ENCODE peak calls at places on chromosomes 16 and 17, in four cellular contexts. A, W, R and U are unnamed samples.

GRCh38 chr16:14529010-14529669 is 100.9 kb downstream of the PARN start:
- DNase-seq in A (peak; percentile 83), W (peak; percentile 37), R (peak; percentile 81), U (peak; percentile 46)

GRCh38 chr16:19005561-19006445 is 22.1 kb downstream of the TMC7 start:
- DNase-seq in A (no peak), W (peak; percentile 32), R (peak; percentile 49), U (peak; percentile 86)

GRCh38 chr17:83173180-83173996 is 94.0 kb downstream of the METRNL start:
- DNase-seq in A (no peak), W (peak; percentile 11), R (no peak), U (no peak)

GRCh38 chr17:50283714-50284432 is 9.6 kb downstream of the TMEM92 start:
- DNase-seq in A (no peak), W (no peak), R (no peak), U (no peak)

GRCh38 chr17:1724869-1725641 is 551 bp downstream of the WDR81 start:
- DNase-seq in A (no peak), W (no peak), R (no peak), U (no peak)

GRCh38 chr17:16100737-16101400 is 101.2 kb downstream of the TTC19 start:
- DNase-seq in A (no peak), W (no peak), R (no peak), U (no peak)

GRCh38 chr16:22070361-22071351 is 21.7 kb upstream of the VWA3A start:
- DNase-seq in A (no peak), W (no peak), R (no peak), U (no peak)

GRCh38 chr17:5561736-5562135 is 22.6 kb downstream of the NLRP1 start:
- DNase-seq in A (no peak), W (no peak), R (no peak), U (no peak)

GRCh38 chr16:20181386-20181785 is 107.7 kb upstream of the GPR139 start:
- DNase-seq in A (no peak), W (no peak), R (no peak), U (no peak)

GRCh38 chr16:89707695-89708094 is 6.2 kb upstream of the SPATA2L start:
- DNase-seq in A (no peak), W (no peak), R (no peak), U (no peak)

GRCh38 chr16:58651965-58652348 is 22.3 kb upstream of the CNOT1 start:
- DNase-seq in A (no peak), W (no peak), R (no peak), U (no peak)

GRCh38 chr16:12220721-12221120 is 244.2 kb downstream of the SNX29 start:
- DNase-seq in A (no peak), W (no peak), R (no peak), U (no peak)

GRCh38 chr17:50946891-50947843 is 81.0 kb upstream of the TOB1 start:
- DNase-seq in A (no peak), W (peak; percentile 6), R (no peak), U (no peak)

GRCh38 chr16:50690177-50690576 is 3.2 kb upstream of the NOD2 start:
- DNase-seq in A (no peak), W (no peak), R (no peak), U (no peak)

GRCh38 chr17:80678621-80679020 is 134.0 kb downstream of the RPTOR start:
- DNase-seq in A (peak; percentile 46), W (no peak), R (no peak), U (peak; percentile 10)

GRCh38 chr17:52155301-52155700 is 3.2 kb downstream of the CA10 start:
- DNase-seq in A (no peak), W (no peak), R (no peak), U (no peak)

GRCh38 chr16:4384497-4384896 is 12.8 kb downstream of the VASN start:
- DNase-seq in A (no peak), W (peak; percentile 69), R (no peak), U (no peak)

GRCh38 chr16:4475880-4476790 is at the start of gene HMOX2:
- DNase-seq in A (no peak), W (peak; percentile 86), R (peak; percentile 90), U (peak; percentile 87)

GRCh38 chr17:55285340-55286301 is 20.9 kb downstream of the HLF start:
- DNase-seq in A (no peak), W (peak; percentile 89), R (peak; percentile 94), U (no peak)

GRCh38 chr16:29315046-29315445 is 91.5 kb downstream of the NPIPB11 start:
- DNase-seq in A (no peak), W (no peak), R (no peak), U (no peak)

GRCh38 chr17:49715221-49715620 is 7.5 kb upstream of the SLC35B1 start:
- DNase-seq in A (no peak), W (no peak), R (no peak), U (no peak)

GRCh38 chr17:57946798-57947358 is 8.3 kb downstream of the CUEDC1 start:
- DNase-seq in A (peak; percentile 55), W (no peak), R (peak; percentile 57), U (no peak)

GRCh38 chr16:85555549-85556455 is 57.3 kb upstream of the GSE1 start:
- DNase-seq in A (no peak), W (no peak), R (peak; percentile 73), U (no peak)

GRCh38 chr17:62895650-62896301 is 70.3 kb upstream of the TANC2 start:
- DNase-seq in A (no peak), W (no peak), R (no peak), U (no peak)

GRCh38 chr16:1094124-1094479 is 1.9 kb downstream of the C1QTNF8 start:
- DNase-seq in A (no peak), W (no peak), R (no peak), U (no peak)

GRCh38 chr17:65627108-65627507 is 65.7 kb upstream of the AXIN2 start:
- DNase-seq in A (no peak), W (no peak), R (no peak), U (no peak)

GRCh38 chr16:88737298-88738166 is 31.2 kb downstream of the CTU2 start:
- DNase-seq in A (peak; percentile 29), W (peak; percentile 55), R (peak; percentile 42), U (peak; percentile 2)

GRCh38 chr17:70535986-70536385 is 366.7 kb downstream of the KCNJ2 start:
- DNase-seq in A (no peak), W (no peak), R (no peak), U (no peak)

GRCh38 chr17:82055965-82056728 is 4.4 kb downstream of the GPS1 start:
- DNase-seq in A (no peak), W (no peak), R (no peak), U (no peak)

GRCh38 chr17:9729034-9729650 is 62.2 kb downstream of the DHRS7C start:
- DNase-seq in A (no peak), W (no peak), R (no peak), U (no peak)

GRCh38 chr17:42509409-42509808 is 26.6 kb upstream of the NAGLU start:
- DNase-seq in A (no peak), W (no peak), R (no peak), U (no peak)

GRCh38 chr16:8342276-8342675 is 248.0 kb downstream of the TMEM114 start:
- DNase-seq in A (no peak), W (no peak), R (no peak), U (no peak)

GRCh38 chr17:15185625-15185991 is 79.5 kb downstream of the PMP22 start:
- DNase-seq in A (no peak), W (no peak), R (peak; percentile 53), U (no peak)

GRCh38 chr17:28413804-28414203 is 7.8 kb upstream of the SLC46A1 start:
- DNase-seq in A (no peak), W (no peak), R (no peak), U (no peak)

GRCh38 chr17:17414316-17414937 is 62.4 kb upstream of the MED9 start:
- DNase-seq in A (no peak), W (peak; percentile 59), R (peak; percentile 28), U (no peak)

GRCh38 chr17:17412331-17412730 is 64.5 kb upstream of the MED9 start:
- DNase-seq in A (no peak), W (no peak), R (no peak), U (no peak)

GRCh38 chr17:17413215-17413792 is 63.5 kb upstream of the MED9 start:
- DNase-seq in A (no peak), W (no peak), R (no peak), U (no peak)

GRCh38 chr17:17415006-17415405 is 61.8 kb upstream of the MED9 start:
- DNase-seq in A (no peak), W (no peak), R (no peak), U (no peak)

GRCh38 chr17:17413821-17414220 is 63.0 kb upstream of the MED9 start:
- DNase-seq in A (no peak), W (no peak), R (no peak), U (no peak)
- H3K27ac ChIP-seq in A (peak overlapping the region; percentile 84), W (peak overlapping the region; percentile 12), R (no peak overlapping the region), U (peak overlapping the region; percentile 87)

DNA sequence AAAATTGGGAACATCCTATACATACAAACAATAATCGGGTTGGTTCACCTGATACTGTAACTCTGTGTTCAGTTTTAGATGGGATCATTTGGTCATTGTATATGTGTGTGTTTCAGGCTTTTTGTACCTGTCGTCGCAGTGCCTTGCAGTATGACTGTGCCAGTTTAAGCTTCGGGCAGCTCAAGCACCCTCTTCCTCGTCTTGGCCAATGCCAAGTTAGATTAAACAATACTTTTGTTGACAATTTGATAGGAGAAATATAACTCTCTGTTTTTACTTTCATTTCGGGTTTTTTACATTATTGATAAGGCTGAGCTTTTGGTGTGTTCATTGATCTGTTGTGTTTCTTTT is 37.0 kb upstream of the ARHGAP17 start:
- DNase-seq in A (no peak), W (no peak), R (no peak), U (no peak)
- H3K27ac ChIP-seq in A (no peak overlapping the region), W (peak overlapping the region; percentile 60), R (peak overlapping the region; percentile 36), U (no peak overlapping the region)

DNA sequence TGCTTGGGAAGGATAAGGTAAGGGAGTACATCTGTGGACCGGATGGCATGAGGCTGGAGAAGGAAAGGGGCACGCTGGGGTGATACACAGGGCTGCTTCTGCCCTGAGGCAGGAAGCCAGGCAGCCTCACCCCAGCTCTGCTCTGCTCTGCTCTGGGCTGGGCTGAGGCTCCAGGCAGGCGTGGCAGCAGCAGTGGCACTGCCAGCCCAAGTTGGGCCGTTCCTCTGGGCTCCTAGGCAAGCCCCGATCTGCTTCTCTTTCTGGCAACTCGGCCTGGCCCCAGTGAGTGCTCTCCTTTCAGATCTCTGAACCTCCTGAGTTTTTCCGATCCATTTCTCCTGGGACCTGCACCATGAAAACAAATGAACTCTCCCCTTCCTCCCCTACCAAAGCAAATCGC is 44.9 kb downstream of the VAC14 start:
- DNase-seq in A (no peak), W (no peak), R (no peak), U (no peak)
- H3K27ac ChIP-seq in A (no peak overlapping the region), W (no peak overlapping the region), R (no peak overlapping the region), U (peak overlapping the region; percentile 88)

DNA sequence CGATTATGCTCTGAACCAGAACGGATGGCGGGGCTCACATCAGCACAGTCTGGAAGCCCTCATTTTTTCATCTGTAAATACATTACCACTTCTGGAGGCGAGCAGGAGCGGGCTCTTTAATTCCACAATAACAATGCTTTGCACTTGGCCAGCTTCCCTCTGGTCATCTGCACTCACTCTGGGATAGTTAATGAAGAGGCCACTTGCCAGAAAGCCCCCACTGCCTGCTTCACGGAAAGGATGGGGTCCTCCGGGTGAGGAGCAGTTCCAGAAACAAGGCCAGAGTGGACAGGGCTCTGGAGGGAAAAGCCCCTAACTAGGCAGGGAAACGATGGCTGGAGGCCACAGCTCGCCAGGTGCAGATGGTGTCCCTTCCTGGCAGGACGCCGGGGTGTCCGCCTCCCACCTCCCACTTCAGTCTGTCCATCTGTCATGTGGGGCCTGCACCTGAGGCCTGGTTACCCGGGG is 13.1 kb upstream of the BCAR1 start:
- DNase-seq in A (no peak), W (no peak), R (peak; percentile 60), U (peak; percentile 68)
- H3K27ac ChIP-seq in A (peak overlapping the region; percentile 61), W (peak overlapping the region; percentile 87), R (peak overlapping the region; percentile 93), U (peak overlapping the region; percentile 87)